ENCODE peak calls at places on chromosomes 16 and 17, in four cellular contexts. L is amniotic stem cell, M is A172, U is stomach. V is an unnamed sample.

GRCh38 chr16:79218358-79218757 is 382.2 kb downstream of the MAF start:
- DNase-seq in L (no peak), M (no peak), U (peak), V (no peak)

GRCh38 chr17:72301887-72302286 is 181.1 kb downstream of the SOX9 start:
- DNase-seq in L (no peak), M (no peak), U (no peak), V (no peak)

GRCh38 chr16:54459509-54460235 is 173.1 kb upstream of the IRX3 start:
- DNase-seq in L (no peak), M (no peak), U (no peak), V (no peak)

GRCh38 chr16:68399456-68399855 is 48.9 kb downstream of the SMPD3 start:
- DNase-seq in L (no peak), M (peak), U (no peak), V (peak)

GRCh38 chr17:32461853-32462617 is 17.7 kb downstream of the PSMD11 start:
- DNase-seq in L (no peak), M (peak), U (peak), V (peak)

GRCh38 chr17:31558748-31559646 is 167.5 kb downstream of the RAB11FIP4 start:
- DNase-seq in L (peak), M (peak), U (peak), V (peak)

GRCh38 chr16:23071202-23072083 is 77.8 kb downstream of the USP31 start:
- DNase-seq in L (no peak), M (no peak), U (no peak), V (no peak)

GRCh38 chr17:2700491-2701141 is 10.9 kb downstream of the CLUH start:
- DNase-seq in L (no peak), M (no peak), U (no peak), V (no peak)

GRCh38 chr16:49200223-49200820 is 81.3 kb downstream of the CBLN1 start:
- DNase-seq in L (no peak), M (no peak), U (no peak), V (no peak)

GRCh38 chr17:41894791-41895331 is 23.9 kb downstream of the ACLY start:
- DNase-seq in L (peak), M (peak), U (no peak), V (no peak)

GRCh38 chr17:63039342-63039741 is 73.3 kb downstream of the TANC2 start:
- DNase-seq in L (no peak), M (peak), U (no peak), V (no peak)

GRCh38 chr17:55731586-55732250 is 9.1 kb upstream of the TMEM100 start:
- DNase-seq in L (no peak), M (no peak), U (no peak), V (peak)

GRCh38 chr17:21357281-21357680 is 18.9 kb upstream of the KCNJ12 start:
- DNase-seq in L (no peak), M (no peak), U (no peak), V (no peak)

GRCh38 chr16:89779231-89779912 is 37.1 kb downstream of the FANCA start:
- DNase-seq in L (no peak), M (no peak), U (no peak), V (no peak)

GRCh38 chr17:47698749-47699535 is 5.0 kb downstream of the TBKBP1 start:
- DNase-seq in L (no peak), M (peak), U (peak), V (peak)

GRCh38 chr17:3712811-3713463 is 10.8 kb upstream of the HASPIN start:
- DNase-seq in L (no peak), M (no peak), U (no peak), V (no peak)

GRCh38 chr16:55120408-55120807 is 189.7 kb downstream of the IRX5 start:
- DNase-seq in L (no peak), M (no peak), U (no peak), V (no peak)

GRCh38 chr16:80837421-80838263 is 33.2 kb upstream of the CDYL2 start:
- DNase-seq in L (no peak), M (no peak), U (no peak), V (no peak)

GRCh38 chr17:50274142-50274944 is at the start of gene TMEM92:
- DNase-seq in L (no peak), M (peak), U (peak), V (no peak)

GRCh38 chr16:89037261-89038152 is 56.1 kb upstream of the ACSF3 start:
- DNase-seq in L (peak), M (peak), U (no peak), V (no peak)